ENCODE peak calls at places on chromosome 10, in four cellular contexts. B is choroid plexus epithelial cell, L is epithelial cell of proximal tubule, Z is epithelial cell of esophagus. A is an unnamed sample.

GRCh38 chr10:42975558-42976352 is 101.1 kb upstream of the RET start:
- DNase-seq in B (no peak), L (no peak), Z (no peak), A (no peak)

GRCh38 chr10:89389254-89389653 is 3.2 kb upstream of the IFIT1 start:
- DNase-seq in B (peak), L (no peak), Z (peak), A (no peak)

GRCh38 chr10:73850863-73851461 is 23.4 kb downstream of the CAMK2G start:
- DNase-seq in B (peak), L (no peak), Z (no peak), A (no peak)

GRCh38 chr10:35821339-35821911 is 179.3 kb upstream of the FZD8 start:
- DNase-seq in B (peak), L (no peak), Z (peak), A (no peak)

GRCh38 chr10:121572857-121573540 is 25.2 kb downstream of the FGFR2 start:
- DNase-seq in B (no peak), L (no peak), Z (no peak), A (no peak)

GRCh38 chr10:51698473-51699063 is 827 bp downstream of the CSTF2T start:
- DNase-seq in B (no peak), L (no peak), Z (no peak), A (no peak)

GRCh38 chr10:107814865-107815487 is 650.5 kb upstream of the SORCS1 start:
- DNase-seq in B (peak), L (peak), Z (peak), A (peak)

GRCh38 chr10:44334621-44335184 is 50.2 kb downstream of the CXCL12 start:
- DNase-seq in B (peak), L (no peak), Z (no peak), A (peak)

GRCh38 chr10:124595143-124595883 is 133.7 kb downstream of the LHPP start:
- DNase-seq in B (no peak), L (no peak), Z (no peak), A (no peak)

GRCh38 chr10:93333278-93333978 is 148.7 kb downstream of the MYOF start:
- DNase-seq in B (no peak), L (no peak), Z (peak), A (no peak)

GRCh38 chr10:107589081-107589480 is 424.6 kb upstream of the SORCS1 start:
- DNase-seq in B (peak), L (no peak), Z (no peak), A (no peak)

GRCh38 chr10:52443419-52444388 is 129.6 kb downstream of the DKK1 start:
- DNase-seq in B (peak), L (peak), Z (peak), A (no peak)

GRCh38 chr10:36266923-36267322 is 624.8 kb upstream of the FZD8 start:
- DNase-seq in B (no peak), L (no peak), Z (peak), A (no peak)

GRCh38 chr10:24310104-24310503 is 101.2 kb downstream of the KIAA1217 start:
- DNase-seq in B (no peak), L (no peak), Z (peak), A (no peak)

DNA sequence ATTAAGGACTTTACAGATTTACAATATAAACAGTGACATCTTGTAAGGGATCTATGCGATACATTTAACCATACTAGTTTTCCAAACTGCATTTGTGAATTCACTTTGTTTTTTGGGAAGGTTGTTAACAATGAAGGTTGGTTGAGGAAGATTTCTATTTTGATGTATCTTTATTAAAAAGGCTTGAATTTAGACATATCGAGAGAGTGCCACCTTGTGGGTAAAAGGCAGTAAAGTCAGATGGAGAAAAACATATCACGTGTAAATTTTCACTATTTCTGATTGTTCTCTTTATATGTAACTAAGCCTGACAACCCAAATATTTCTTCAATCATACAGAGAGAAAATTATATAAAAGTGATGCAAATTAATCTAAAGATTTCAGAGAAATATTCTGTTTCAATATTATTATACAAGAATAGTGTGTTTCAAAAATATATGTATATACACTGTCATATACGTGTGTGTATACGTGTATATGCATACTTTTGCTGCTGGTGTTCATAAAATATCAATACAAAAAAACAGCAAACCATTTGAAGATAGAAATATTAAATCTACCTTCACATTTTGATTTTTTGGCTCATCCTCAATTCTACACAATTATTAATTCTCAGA is 988.6 kb downstream of the SORCS1 start:
- DNase-seq in B (peak), L (no peak), Z (peak), A (no peak)
- TF ChIP-seq CTCF in B (peak), L (peak), Z (peak), A (peak)

DNA sequence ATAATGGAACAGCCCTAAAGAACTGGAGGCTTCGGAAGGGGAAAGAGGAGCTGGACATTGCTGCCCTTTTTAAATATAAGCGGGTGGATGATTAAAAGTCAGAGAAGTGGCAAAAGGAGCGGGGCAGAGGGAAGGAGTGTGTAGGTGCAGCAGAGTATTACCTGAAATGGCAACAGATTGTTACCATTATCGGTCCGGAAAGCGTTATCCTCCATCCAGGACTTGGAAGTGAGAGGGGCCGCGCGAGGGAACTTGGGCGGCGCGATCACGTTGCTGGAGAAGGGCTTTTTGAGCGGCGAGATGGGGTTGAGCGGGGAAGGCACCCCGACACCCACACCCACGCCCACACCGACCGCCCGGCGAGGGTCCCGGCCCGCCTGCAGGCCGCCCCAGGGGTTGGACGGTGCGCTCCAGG is 51.7 kb downstream of the CPEB3 start:
- DNase-seq in B (peak), L (no peak), Z (no peak), A (no peak)
- H3K4me3 ChIP-seq in B (peak), L (peak), Z (peak), A (peak)

GRCh38 chr10:37734971-37735370 is 122.4 kb downstream of the ZNF248 start:
- DNase-seq in B (peak), L (no peak), Z (peak), A (no peak)
- TF ChIP-seq CTCF in B (no peak), L (no peak), Z (no peak), A (no peak)

DNA sequence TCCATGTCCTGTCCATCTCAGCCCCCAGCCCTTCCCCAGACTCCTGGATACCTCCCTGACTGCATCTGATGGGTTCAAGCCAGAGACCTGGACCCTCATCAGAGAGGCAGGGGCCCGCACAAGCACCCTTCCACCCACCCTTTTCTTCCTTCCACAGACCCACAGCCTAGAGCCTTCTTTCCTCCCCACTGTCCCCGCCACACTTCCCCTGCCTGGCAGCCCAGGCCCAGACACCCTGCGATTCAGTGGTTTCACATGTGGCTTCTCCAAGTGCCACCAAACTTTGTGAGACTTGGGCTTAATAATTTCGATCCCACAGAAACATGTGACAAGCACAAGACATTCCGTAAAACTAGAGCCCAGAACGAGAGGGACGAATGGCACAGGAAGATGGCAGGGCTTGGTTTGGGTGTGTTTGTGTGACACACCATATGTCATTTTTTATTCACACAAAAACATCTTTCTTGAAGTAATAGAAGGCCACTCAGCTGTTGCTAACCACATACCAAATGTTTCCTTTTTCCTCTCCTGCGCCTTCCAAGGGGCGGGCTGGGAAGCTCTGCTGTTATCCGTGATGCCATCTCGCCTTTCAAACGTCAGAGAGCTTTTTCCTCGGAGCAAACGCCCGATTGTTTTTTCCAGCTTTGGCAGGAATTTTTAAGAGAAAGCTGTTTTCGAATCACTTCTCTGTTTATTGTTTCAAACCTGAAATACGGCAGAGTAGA is 162.8 kb downstream of the GRK5 start:
- DNase-seq in B (peak), L (no peak), Z (no peak), A (no peak)
- H3K4me3 ChIP-seq in B (peak), L (no peak), Z (no peak), A (no peak)

GRCh38 chr10:62492012-62492869 is 118.1 kb downstream of the ZNF365 start:
- DNase-seq in B (peak), L (no peak), Z (peak), A (no peak)
- TF ChIP-seq CTCF in B (peak), L (peak), Z (peak), A (peak)

GRCh38 chr10:38038932-38039245 is 28.4 kb downstream of the ZNF33A start:
- DNase-seq in B (no peak), L (no peak), Z (no peak), A (no peak)
- H3K4me3 ChIP-seq in B (no peak), L (no peak), Z (no peak), A (no peak)

GRCh38 chr10:75407296-75407715 is 5.7 kb upstream of the ZNF503 start:
- DNase-seq in B (no peak), L (no peak), Z (peak), A (no peak)

GRCh38 chr10:75408512-75408881 is 6.9 kb upstream of the ZNF503 start:
- DNase-seq in B (no peak), L (no peak), Z (no peak), A (no peak)

GRCh38 chr10:75408911-75409885 is 7.6 kb upstream of the ZNF503 start:
- DNase-seq in B (no peak), L (no peak), Z (peak), A (no peak)

GRCh38 chr10:75406158-75407065 is 4.8 kb upstream of the ZNF503 start:
- DNase-seq in B (no peak), L (no peak), Z (peak), A (no peak)

GRCh38 chr10:75407716-75408511 is 6.3 kb upstream of the ZNF503 start:
- DNase-seq in B (no peak), L (no peak), Z (peak), A (no peak)
- TF ChIP-seq CTCF in B (no peak), L (no peak), Z (no peak), A (no peak)

GRCh38 chr10:31678139-31678536 is 250.5 kb downstream of the ARHGAP12 start:
- DNase-seq in B (no peak), L (no peak), Z (no peak), A (no peak)

GRCh38 chr10:31679931-31680330 is 248.7 kb downstream of the ARHGAP12 start:
- DNase-seq in B (no peak), L (no peak), Z (no peak), A (no peak)

GRCh38 chr10:31677198-31678138 is 251.2 kb downstream of the ARHGAP12 start:
- DNase-seq in B (peak), L (no peak), Z (no peak), A (no peak)

GRCh38 chr10:31675726-31676125 is 252.9 kb downstream of the ARHGAP12 start:
- DNase-seq in B (no peak), L (no peak), Z (no peak), A (no peak)

GRCh38 chr10:31678573-31679122 is 250.0 kb downstream of the ARHGAP12 start:
- DNase-seq in B (no peak), L (no peak), Z (peak), A (no peak)
- H3K4me3 ChIP-seq in B (no peak), L (no peak), Z (no peak), A (no peak)

DNA sequence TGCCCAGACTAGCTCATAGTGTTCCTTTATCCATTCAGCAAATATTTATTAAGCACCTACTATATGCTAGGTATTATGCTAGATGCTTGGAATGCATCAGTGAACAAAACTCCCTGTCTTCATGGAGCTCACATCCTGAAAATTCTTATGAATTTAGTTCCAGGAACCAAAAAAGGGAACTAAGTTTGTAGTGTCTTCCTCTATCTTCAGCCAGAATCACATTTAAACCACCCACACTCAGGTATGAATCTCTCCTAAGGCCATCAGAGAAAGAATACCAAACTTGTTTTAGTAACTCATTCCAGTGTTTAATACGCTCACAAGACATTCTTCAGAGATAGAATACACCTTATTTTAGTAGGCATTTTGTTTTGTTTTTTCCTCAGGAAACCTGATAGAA is 10.1 kb upstream of the EGR2 start:
- DNase-seq in B (no peak), L (no peak), Z (no peak), A (no peak)
- TF ChIP-seq CTCF in B (no peak), L (no peak), Z (no peak), A (no peak)

GRCh38 chr10:14674376-14675050 is 100.2 kb downstream of the FAM107B start:
- DNase-seq in B (no peak), L (no peak), Z (no peak), A (no peak)

GRCh38 chr10:14676732-14677131 is 98.0 kb downstream of the FAM107B start:
- DNase-seq in B (no peak), L (no peak), Z (no peak), A (no peak)

GRCh38 chr10:14671383-14671782 is 103.3 kb downstream of the FAM107B start:
- DNase-seq in B (no peak), L (no peak), Z (no peak), A (no peak)

GRCh38 chr10:14670551-14671240 is 104.0 kb downstream of the FAM107B start:
- DNase-seq in B (peak), L (no peak), Z (no peak), A (no peak)

GRCh38 chr10:14673189-14673947 is 101.3 kb downstream of the FAM107B start:
- DNase-seq in B (no peak), L (no peak), Z (no peak), A (no peak)
- H3K4me3 ChIP-seq in B (no peak), L (no peak), Z (no peak), A (no peak)

A was measured in kidney epithelial cell.